ENCODE peak calls at places on chromosomes 16 and 17, in seven cellular contexts. S, Q, C, J, K, H and O are unnamed samples.

GRCh38 chr16:65125322-65125721 is 3.5 kb upstream of the CDH11 start:
- DNase-seq in S (no peak), Q (no peak), C (no peak), J (no peak), K (peak; percentile 40), H (no peak), O (no peak)

GRCh38 chr16:21566891-21567414 is 32.4 kb upstream of the METTL9 start:
- DNase-seq in S (no peak), Q (no peak), C (no peak), J (no peak), K (no peak), H (no peak), O (no peak)

GRCh38 chr17:18961634-18962493 is 9.9 kb downstream of the SLC5A10 start:
- DNase-seq in S (peak; percentile 56), Q (no peak), C (no peak), J (peak; percentile 67), K (peak; percentile 67), H (peak; percentile 1), O (no peak)

GRCh38 chr16:77133706-77134105 is 57.3 kb upstream of the MON1B start:
- DNase-seq in S (no peak), Q (no peak), C (no peak), J (no peak), K (no peak), H (no peak), O (no peak)

GRCh38 chr17:80361495-80362220 is 53.3 kb upstream of the ENDOV start:
- DNase-seq in S (peak; percentile 51), Q (no peak), C (no peak), J (peak; percentile 51), K (peak; percentile 11), H (no peak), O (peak; percentile 70)

GRCh38 chr17:65750166-65750565 is 188.7 kb upstream of the AXIN2 start:
- DNase-seq in S (no peak), Q (no peak), C (no peak), J (no peak), K (no peak), H (no peak), O (no peak)

GRCh38 chr17:58605986-58606385 is 85.9 kb downstream of the TEX14 start:
- DNase-seq in S (no peak), Q (no peak), C (no peak), J (no peak), K (no peak), H (no peak), O (no peak)

GRCh38 chr17:58307468-58308172 is 21.0 kb downstream of the TSPOAP1 start:
- DNase-seq in S (no peak), Q (peak; percentile 14), C (no peak), J (no peak), K (no peak), H (no peak), O (no peak)

GRCh38 chr16:14369734-14370598 is 260.1 kb downstream of the PARN start:
- DNase-seq in S (no peak), Q (no peak), C (no peak), J (no peak), K (no peak), H (no peak), O (no peak)

GRCh38 chr17:15431766-15432165 is 35.7 kb downstream of the CDRT4 start:
- DNase-seq in S (no peak), Q (no peak), C (no peak), J (no peak), K (no peak), H (no peak), O (no peak)
- H3K27ac ChIP-seq in S (no peak overlapping the region), Q (peak overlapping the region; percentile 45), C (no peak overlapping the region), J (no peak overlapping the region), K (no peak overlapping the region), H (no peak overlapping the region), O (no peak overlapping the region)

GRCh38 chr17:32929588-32929987 is 1.6 kb downstream of the TMEM98 start:
- DNase-seq in S (no peak), Q (no peak), C (no peak), J (no peak), K (no peak), H (no peak), O (no peak)
- H3K4me3 ChIP-seq in S (no peak overlapping the region), Q (no peak overlapping the region), C (no peak overlapping the region), J (no peak overlapping the region), K (peak overlapping the region; percentile 83), H (no peak overlapping the region), O (no peak overlapping the region)

DNA sequence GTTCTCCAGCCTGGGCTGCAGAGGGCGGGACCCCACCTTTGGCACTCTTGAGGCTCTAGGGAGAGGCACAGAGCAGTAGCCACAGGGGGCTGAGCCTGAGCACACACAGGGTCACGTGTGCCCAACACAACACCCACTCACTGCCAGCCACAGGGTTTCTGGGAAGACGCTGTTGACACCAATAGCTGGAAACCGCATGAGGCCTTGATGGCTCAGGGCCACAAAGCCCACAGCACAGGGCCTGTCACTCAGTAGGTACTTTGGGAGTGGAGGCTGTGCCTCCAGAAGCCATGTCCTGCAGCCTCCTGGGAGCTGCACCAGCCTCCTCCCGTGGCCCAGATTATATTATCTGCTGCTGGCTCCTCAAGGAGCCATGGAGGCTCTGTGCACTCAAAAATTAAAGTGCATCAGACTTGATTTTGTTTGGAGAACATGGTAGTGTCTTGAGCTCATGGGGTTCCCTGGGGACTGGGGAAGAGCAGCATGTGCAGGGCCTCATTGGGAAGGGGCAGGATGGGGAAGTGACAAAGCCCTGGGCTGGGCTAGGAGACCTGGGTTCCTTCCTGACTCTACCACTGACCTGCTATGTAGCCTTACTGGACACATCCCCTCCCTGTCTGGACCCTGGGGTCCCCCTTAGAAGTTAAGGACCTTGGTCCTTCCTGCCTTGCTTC is 12.5 kb upstream of the SREBF1 start:
- DNase-seq in S (no peak), Q (peak; percentile 84), C (peak; percentile 81), J (peak; percentile 85), K (no peak), H (no peak), O (no peak)
- H3K27ac ChIP-seq in S (no peak overlapping the region), Q (peak overlapping the region; percentile 87), C (peak overlapping the region; percentile 73), J (peak overlapping the region; percentile 70), K (peak overlapping the region; percentile 64), H (no peak overlapping the region), O (no peak overlapping the region)

GRCh38 chr16:87541004-87541881 is 48.4 kb upstream of the ZCCHC14 start:
- DNase-seq in S (no peak), Q (no peak), C (no peak), J (no peak), K (peak; percentile 50), H (no peak), O (no peak)
- H3K4me3 ChIP-seq in S (no peak overlapping the region), Q (no peak overlapping the region), C (no peak overlapping the region), J (no peak overlapping the region), K (peak overlapping the region; percentile 4), H (no peak overlapping the region), O (no peak overlapping the region)

GRCh38 chr16:69108069-69108904 is 2.8 kb downstream of the HAS3 start:
- DNase-seq in S (peak; percentile 81), Q (no peak), C (no peak), J (no peak), K (no peak), H (no peak), O (no peak)
- H3K27ac ChIP-seq in S (no peak overlapping the region), Q (peak overlapping the region; percentile 26), C (no peak overlapping the region), J (no peak overlapping the region), K (no peak overlapping the region), H (no peak overlapping the region), O (no peak overlapping the region)

GRCh38 chr17:83200746-83201145 is 121.3 kb downstream of the METRNL start:
- DNase-seq in S (no peak), Q (no peak), C (no peak), J (peak; percentile 75), K (no peak), H (no peak), O (peak; percentile 4)

GRCh38 chr17:83200231-83200699 is 120.9 kb downstream of the METRNL start:
- DNase-seq in S (no peak), Q (peak; percentile 48), C (peak; percentile 45), J (peak; percentile 90), K (no peak), H (peak; percentile 62), O (peak; percentile 4)

GRCh38 chr17:83196973-83197880 is 117.8 kb downstream of the METRNL start:
- DNase-seq in S (no peak), Q (no peak), C (no peak), J (peak; percentile 60), K (no peak), H (no peak), O (no peak)

GRCh38 chr17:83199500-83200201 is 120.2 kb downstream of the METRNL start:
- DNase-seq in S (no peak), Q (peak; percentile 57), C (peak; percentile 16), J (peak; percentile 84), K (no peak), H (no peak), O (peak; percentile 7)

GRCh38 chr17:83198366-83199341 is 119.2 kb downstream of the METRNL start:
- DNase-seq in S (no peak), Q (no peak), C (no peak), J (peak; percentile 70), K (no peak), H (no peak), O (no peak)
- H3K4me3 ChIP-seq in S (no peak overlapping the region), Q (no peak overlapping the region), C (peak overlapping the region; percentile 52), J (no peak overlapping the region), K (no peak overlapping the region), H (no peak overlapping the region), O (no peak overlapping the region)

GRCh38 chr17:50388728-50389127 is 8.6 kb downstream of the LRRC59 start:
- DNase-seq in S (no peak), Q (no peak), C (no peak), J (no peak), K (no peak), H (no peak), O (no peak)

GRCh38 chr17:50396261-50397110 is 837 bp downstream of the LRRC59 start:
- DNase-seq in S (peak; percentile 38), Q (peak; percentile 69), C (peak; percentile 20), J (no peak), K (peak; percentile 73), H (peak; percentile 85), O (no peak)

GRCh38 chr17:50393700-50394099 is 3.6 kb downstream of the LRRC59 start:
- DNase-seq in S (no peak), Q (no peak), C (no peak), J (no peak), K (no peak), H (no peak), O (no peak)

GRCh38 chr17:50394711-50395110 is 2.6 kb downstream of the LRRC59 start:
- DNase-seq in S (no peak), Q (no peak), C (no peak), J (no peak), K (no peak), H (peak; percentile 53), O (no peak)

GRCh38 chr17:50392621-50393020 is 4.7 kb downstream of the LRRC59 start:
- DNase-seq in S (no peak), Q (no peak), C (no peak), J (no peak), K (no peak), H (peak; percentile 64), O (no peak)
- H3K27ac ChIP-seq in S (no peak overlapping the region), Q (no peak overlapping the region), C (no peak overlapping the region), J (no peak overlapping the region), K (no peak overlapping the region), H (no peak overlapping the region), O (no peak overlapping the region)